ENCODE peak calls at places on chromosomes 1 and 21, in four cellular contexts. F, B, N and V are unnamed samples.

GRCh38 chr1:180198186-180198585 is 31.9 kb upstream of the LHX4 start:
- DNase-seq in F (no peak), B (no peak), N (no peak), V (no peak)

GRCh38 chr1:17212487-17213121 is 7.7 kb downstream of the PADI1 start:
- DNase-seq in F (no peak), B (peak), N (peak), V (peak)

GRCh38 chr1:45304311-45305081 is 22.2 kb upstream of the HPDL start:
- DNase-seq in F (peak), B (no peak), N (no peak), V (no peak)

GRCh38 chr1:193462629-193463320 is 276.4 kb upstream of the B3GALT2 start:
- DNase-seq in F (no peak), B (no peak), N (no peak), V (no peak)

GRCh38 chr1:31633117-31633516 is 11.6 kb downstream of the PEF1 start:
- DNase-seq in F (no peak), B (no peak), N (no peak), V (no peak)

GRCh38 chr1:73097917-73098316 is 815.6 kb upstream of the NEGR1 start:
- DNase-seq in F (no peak), B (no peak), N (no peak), V (no peak)

GRCh38 chr1:76770979-76771378 is 96.3 kb upstream of the ST6GALNAC5 start:
- DNase-seq in F (no peak), B (no peak), N (no peak), V (no peak)

GRCh38 chr1:113868387-113869083 is 3.0 kb downstream of the PTPN22 start:
- DNase-seq in F (no peak), B (no peak), N (no peak), V (no peak)

GRCh38 chr1:41239988-41240610 is 2.0 kb downstream of the SCMH1 start:
- DNase-seq in F (no peak), B (no peak), N (no peak), V (no peak)

GRCh38 chr1:203033287-203033686 is 7.0 kb downstream of the PPFIA4 start:
- DNase-seq in F (peak), B (no peak), N (no peak), V (no peak)

GRCh38 chr1:211829343-211830054 is 1.1 kb downstream of the LPGAT1 start:
- DNase-seq in F (no peak), B (no peak), N (no peak), V (no peak)
- TF ChIP-seq CTCF in F (no peak), B (no peak), N (no peak), V (peak)

GRCh38 chr1:164662955-164663354 is 104.0 kb downstream of the PBX1 start:
- DNase-seq in F (no peak), B (no peak), N (no peak), V (no peak)

GRCh38 chr1:164664127-164664526 is 105.1 kb downstream of the PBX1 start:
- DNase-seq in F (no peak), B (no peak), N (no peak), V (no peak)

GRCh38 chr1:164659621-164660414 is 100.8 kb downstream of the PBX1 start:
- DNase-seq in F (no peak), B (peak), N (no peak), V (no peak)

GRCh38 chr1:164660415-164661174 is 101.6 kb downstream of the PBX1 start:
- DNase-seq in F (no peak), B (no peak), N (no peak), V (no peak)

GRCh38 chr1:164662462-164662861 is 103.5 kb downstream of the PBX1 start:
- DNase-seq in F (no peak), B (no peak), N (no peak), V (no peak)
- TF ChIP-seq CTCF in F (peak), B (no peak), N (no peak), V (peak)

DNA sequence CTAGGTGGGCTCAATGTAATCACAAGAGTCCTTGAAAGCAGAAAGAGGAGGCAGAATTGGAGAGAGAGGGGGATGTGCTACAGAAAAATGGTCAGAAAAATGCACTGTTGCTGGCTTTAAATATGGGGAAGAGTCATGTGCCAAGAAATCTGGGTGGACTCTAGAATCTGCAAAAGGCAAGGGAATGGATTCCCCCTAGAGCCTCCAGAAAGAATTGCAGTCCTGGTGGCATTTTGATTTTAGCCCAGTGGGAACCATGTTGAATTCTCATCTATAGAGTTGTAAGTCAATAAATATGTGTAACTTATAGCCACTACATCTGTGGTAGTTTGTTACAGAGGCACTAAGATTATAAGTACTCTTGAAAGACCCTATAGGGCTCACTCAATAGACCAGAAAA is 210.3 kb downstream of the ASTN1 start:
- DNase-seq in F (no peak), B (no peak), N (no peak), V (no peak)
- TF ChIP-seq CTCF in F (no peak), B (no peak), N (peak), V (no peak)

GRCh38 chr21:27213328-27213727 is 246.4 kb upstream of the ADAMTS5 start:
- DNase-seq in F (no peak), B (no peak), N (no peak), V (no peak)
- TF ChIP-seq CTCF in F (no peak), B (no peak), N (no peak), V (peak)

GRCh38 chr1:23368562-23369334 is 888 bp downstream of the ZNF436 start:
- DNase-seq in F (peak), B (peak), N (peak), V (peak)
- TF ChIP-seq CTCF in F (peak), B (peak), N (no peak), V (peak)

GRCh38 chr1:168733241-168733640 is 4.2 kb upstream of the DPT start:
- DNase-seq in F (no peak), B (no peak), N (no peak), V (no peak)

GRCh38 chr1:168735987-168736386 is 7.0 kb upstream of the DPT start:
- DNase-seq in F (no peak), B (no peak), N (no peak), V (no peak)

GRCh38 chr1:168736450-168736980 is 7.5 kb upstream of the DPT start:
- DNase-seq in F (no peak), B (no peak), N (no peak), V (no peak)

GRCh38 chr1:168734271-168734670 is 5.3 kb upstream of the DPT start:
- DNase-seq in F (no peak), B (no peak), N (no peak), V (no peak)

DNA sequence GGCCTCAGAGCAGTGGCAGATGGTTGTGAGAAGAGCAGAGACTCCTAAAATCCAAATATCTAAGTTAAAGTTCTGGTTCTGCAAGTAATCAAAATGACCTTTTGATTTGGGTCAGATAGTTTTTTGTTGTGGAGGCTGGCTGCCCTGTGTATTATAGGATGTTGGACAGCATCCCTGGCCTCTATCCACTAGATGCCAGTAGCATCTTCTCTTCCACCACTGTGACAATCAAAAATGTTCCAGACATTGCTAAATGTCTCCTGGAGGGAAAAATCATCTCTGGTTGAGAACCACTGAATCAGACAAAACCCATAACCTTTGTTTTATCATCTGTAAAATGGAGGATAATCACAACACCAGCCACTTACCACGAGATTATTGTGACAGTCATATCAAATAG is 5.9 kb upstream of the DPT start:
- DNase-seq in F (no peak), B (no peak), N (no peak), V (no peak)
- TF ChIP-seq CTCF in F (peak), B (no peak), N (no peak), V (peak)